ENCODE peak calls at places on chromosomes 5 and 9, in four cellular contexts. One of them, this sample, is unnamed.

GRCh38 chr9:3954228-3954949 is 345.5 kb downstream of the GLIS3 start:
- DNase-seq in K562: no peak
- DNase-seq in HepG2: no peak
- DNase-seq in HCT116: no peak
- DNase-seq in this sample: no peak

GRCh38 chr5:140402258-140403074 is 833 bp downstream of the ANKHD1 start:
- DNase-seq in HCT116: no peak
- DNase-seq in HepG2: peak
- DNase-seq in K562: peak
- DNase-seq in this sample: no peak

GRCh38 chr5:39473156-39473779 is 48.5 kb upstream of the DAB2 start:
- DNase-seq in HCT116: no peak
- DNase-seq in HepG2: no peak
- DNase-seq in K562: no peak
- DNase-seq in this sample: no peak

GRCh38 chr9:84953797-84954695 is 284.5 kb downstream of the NTRK2 start:
- DNase-seq in K562: peak
- DNase-seq in HCT116: peak
- DNase-seq in HepG2: peak
- DNase-seq in this sample: peak

GRCh38 chr9:99264070-99264469 is 42.0 kb downstream of the SEC61B start:
- DNase-seq in HCT116: peak
- DNase-seq in HepG2: no peak
- DNase-seq in K562: peak
- DNase-seq in this sample: no peak

GRCh38 chr9:96040591-96041461 is 165.3 kb downstream of the ERCC6L2 start:
- DNase-seq in K562: no peak
- DNase-seq in HepG2: peak
- DNase-seq in HCT116: no peak
- DNase-seq in this sample: no peak

GRCh38 chr9:95852059-95853032 is 23.1 kb upstream of the ERCC6L2 start:
- DNase-seq in HepG2: no peak
- DNase-seq in K562: peak
- DNase-seq in HCT116: no peak
- DNase-seq in this sample: no peak

GRCh38 chr5:72234265-72234700 is 85.8 kb downstream of the MRPS27 start:
- DNase-seq in HepG2: no peak
- DNase-seq in K562: peak
- DNase-seq in HCT116: no peak
- DNase-seq in this sample: no peak

GRCh38 chr9:92631452-92632211 is 38.3 kb downstream of the IPPK start:
- DNase-seq in K562: no peak
- DNase-seq in HCT116: no peak
- DNase-seq in HepG2: no peak
- DNase-seq in this sample: no peak

GRCh38 chr5:129857124-129857523 is 47.1 kb upstream of the CHSY3 start:
- DNase-seq in HepG2: no peak
- DNase-seq in HCT116: no peak
- DNase-seq in K562: no peak
- DNase-seq in this sample: no peak

GRCh38 chr9:37264539-37264938 is 144.2 kb downstream of the ZCCHC7 start:
- DNase-seq in HCT116: no peak
- DNase-seq in HepG2: no peak
- DNase-seq in K562: no peak
- DNase-seq in this sample: no peak

GRCh38 chr5:151222769-151223446 is 984 bp downstream of the CCDC69 start:
- DNase-seq in HepG2: no peak
- DNase-seq in HCT116: no peak
- DNase-seq in K562: peak
- DNase-seq in this sample: no peak

GRCh38 chr5:6859951-6860638 is 146.9 kb downstream of the TENT4A start:
- DNase-seq in K562: no peak
- DNase-seq in HepG2: no peak
- DNase-seq in HCT116: no peak
- DNase-seq in this sample: no peak

GRCh38 chr5:56757077-56757476 is 58.3 kb upstream of the MAP3K1 start:
- DNase-seq in HCT116: no peak
- DNase-seq in HepG2: no peak
- DNase-seq in K562: no peak
- DNase-seq in this sample: no peak

GRCh38 chr9:129549684-129550083 is 71.2 kb downstream of the C9orf50 start:
- DNase-seq in HepG2: no peak
- DNase-seq in K562: no peak
- DNase-seq in HCT116: no peak
- DNase-seq in this sample: no peak

GRCh38 chr5:159422371-159422770 is 92.1 kb upstream of the IL12B start:
- DNase-seq in K562: no peak
- DNase-seq in HepG2: no peak
- DNase-seq in HCT116: no peak
- DNase-seq in this sample: no peak

GRCh38 chr9:35162605-35163315 is 951 bp downstream of the UNC13B start:
- DNase-seq in K562: no peak
- DNase-seq in HCT116: no peak
- DNase-seq in HepG2: no peak
- DNase-seq in this sample: no peak

GRCh38 chr5:124655943-124656459 is 90.4 kb downstream of the ZNF608 start:
- DNase-seq in K562: peak
- DNase-seq in HCT116: peak
- DNase-seq in HepG2: peak
- DNase-seq in this sample: peak

DNA sequence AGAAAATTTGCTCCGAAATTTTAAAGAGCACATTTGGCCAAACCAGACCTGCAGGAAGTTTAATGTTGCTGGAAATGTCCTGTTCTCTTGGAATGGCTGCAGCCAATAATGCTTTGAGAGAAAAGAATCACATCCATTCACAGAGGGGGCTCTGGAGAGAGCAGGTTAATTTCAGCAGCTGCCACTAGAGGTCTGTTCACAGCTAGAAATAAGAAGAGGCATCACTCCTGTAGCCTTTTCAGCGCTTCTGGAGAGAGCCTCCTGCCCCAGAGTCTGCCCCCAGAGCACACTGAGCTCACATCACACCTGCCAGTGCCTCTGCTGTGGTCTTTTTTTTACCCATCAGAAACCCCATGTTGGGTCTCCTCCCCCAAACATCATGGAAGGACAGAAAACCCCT is 124.8 kb upstream of the RAD23B start:
- DNase-seq in HCT116: peak
- DNase-seq in K562: no peak
- DNase-seq in HepG2: peak
- DNase-seq in this sample: no peak
- TF ChIP-seq CTCF in HCT116: peak
- TF ChIP-seq CTCF in K562: peak
- TF ChIP-seq CTCF in HepG2: peak
- TF ChIP-seq CTCF in this sample: peak

GRCh38 chr9:108889649-108890067 is 27.6 kb downstream of the ACTL7A start:
- DNase-seq in HCT116: peak
- DNase-seq in HepG2: peak
- DNase-seq in K562: peak
- DNase-seq in this sample: no peak
- TF ChIP-seq TCF7L2 in HCT116: no peak
- TF ChIP-seq TCF7L2 in HepG2: peak
- TF ChIP-seq TCF7L2 in K562: no peak
- TF ChIP-seq TCF7L2 in this sample: no peak

DNA sequence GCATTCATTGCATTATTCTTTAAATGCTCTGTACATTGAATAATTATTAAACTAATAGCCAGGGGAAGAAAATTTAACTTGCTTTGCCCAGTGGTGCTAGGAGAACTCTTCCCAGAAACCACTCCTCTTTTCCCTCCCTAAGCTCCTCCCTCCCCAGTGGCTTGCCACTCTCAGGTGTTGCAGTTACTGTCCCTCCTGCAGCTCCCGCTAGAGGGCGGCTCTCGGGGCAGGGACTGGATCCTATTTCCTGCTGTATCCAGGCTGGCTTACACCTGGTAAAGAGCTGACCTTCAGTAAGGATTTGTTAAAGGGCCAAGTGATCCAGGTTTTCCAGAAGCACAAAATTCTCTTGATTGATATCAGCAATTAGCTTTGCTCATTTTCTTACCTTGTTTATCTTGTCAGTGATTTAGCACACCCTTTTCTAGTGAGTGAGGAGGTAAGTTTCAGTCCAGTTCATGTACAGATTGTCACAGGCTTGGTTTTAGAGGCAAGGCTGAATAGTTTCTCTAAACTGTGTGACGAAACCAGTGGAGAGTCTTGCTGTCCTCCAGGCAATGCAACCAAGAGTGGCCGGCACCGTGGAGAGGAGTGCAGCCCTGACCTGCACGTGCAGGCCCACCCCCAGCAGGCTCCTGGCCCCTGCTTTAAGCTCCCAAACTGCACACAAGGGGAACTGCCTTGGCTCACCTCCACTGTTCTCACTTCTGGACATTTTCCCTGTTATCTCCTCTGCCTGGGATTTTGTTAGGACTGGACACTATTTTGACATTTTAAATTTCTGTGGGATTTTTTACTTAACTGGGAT is 423.8 kb downstream of the SPOCK1 start:
- DNase-seq in K562: peak
- DNase-seq in HCT116: peak
- DNase-seq in HepG2: peak
- DNase-seq in this sample: peak
- TF ChIP-seq POLR2AphosphoS5 in K562: no peak
- TF ChIP-seq POLR2AphosphoS5 in HCT116: no peak
- TF ChIP-seq POLR2AphosphoS5 in HepG2: no peak
- TF ChIP-seq POLR2AphosphoS5 in this sample: no peak

DNA sequence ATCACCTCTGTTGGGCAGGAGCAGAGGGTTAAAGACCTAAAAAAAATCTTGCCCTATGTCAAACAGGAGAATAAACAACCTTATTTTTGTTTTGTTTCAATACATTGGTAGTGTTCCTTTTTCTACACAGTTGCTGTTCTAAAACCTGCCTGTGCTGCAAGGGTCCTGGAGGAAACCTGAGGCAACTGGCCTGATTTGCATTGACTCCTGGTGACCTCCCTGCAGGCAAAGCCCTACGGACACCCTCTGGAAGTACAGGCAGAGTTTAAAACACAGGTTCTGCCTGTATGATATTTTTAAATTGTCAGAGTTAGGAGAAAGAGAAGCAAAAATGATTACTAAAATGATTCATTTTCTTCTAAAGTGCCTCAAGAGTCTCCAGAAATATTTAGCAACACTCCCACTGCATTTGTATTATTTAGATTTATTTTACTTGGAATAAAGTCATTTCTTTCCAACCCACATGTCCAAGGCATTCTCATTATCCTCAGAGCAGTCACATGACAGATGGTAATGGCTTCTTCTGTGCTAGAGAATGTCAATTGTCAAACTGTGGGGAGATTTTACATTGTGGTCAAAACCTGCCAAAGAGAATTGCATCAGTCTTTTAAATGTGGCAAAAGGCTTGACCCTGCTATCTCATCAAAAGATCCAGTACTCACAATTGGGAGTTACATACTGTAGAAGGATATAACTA is 559.6 kb downstream of the CETN3 start:
- DNase-seq in K562: no peak
- DNase-seq in HCT116: no peak
- DNase-seq in HepG2: no peak
- DNase-seq in this sample: no peak
- TF ChIP-seq CTCF in K562: no peak
- TF ChIP-seq CTCF in HCT116: no peak
- TF ChIP-seq CTCF in HepG2: no peak
- TF ChIP-seq CTCF in this sample: no peak

GRCh38 chr9:135515541-135515951 is 5.7 kb upstream of the LCN1 start:
- DNase-seq in HCT116: no peak
- DNase-seq in K562: no peak
- DNase-seq in HepG2: no peak
- DNase-seq in this sample: no peak
- TF ChIP-seq TCF7L2 in HCT116: no peak
- TF ChIP-seq TCF7L2 in K562: no peak
- TF ChIP-seq TCF7L2 in HepG2: no peak
- TF ChIP-seq TCF7L2 in this sample: no peak

DNA sequence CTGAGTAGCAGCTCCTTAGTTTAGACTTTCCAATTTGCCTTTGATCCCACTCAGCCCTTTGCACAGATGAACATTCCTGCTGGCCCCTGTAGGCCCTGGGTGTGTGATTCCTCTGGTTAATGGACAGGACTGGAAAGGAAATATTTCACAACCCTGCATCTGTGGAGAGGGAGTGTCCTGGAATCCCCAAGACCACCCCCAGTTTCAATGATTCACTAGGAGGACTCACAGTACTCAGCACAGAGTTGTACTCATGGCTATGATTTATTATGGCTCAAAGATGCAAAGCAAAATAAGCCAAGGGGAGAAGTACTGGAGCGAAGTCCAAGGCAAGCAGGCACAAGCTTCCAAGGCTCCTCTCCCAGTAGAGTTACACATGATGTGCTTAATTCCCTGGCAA is 42.4 kb upstream of the TJP2 start:
- DNase-seq in HCT116: no peak
- DNase-seq in K562: no peak
- DNase-seq in HepG2: peak
- DNase-seq in this sample: no peak
- TF ChIP-seq POLR2AphosphoS5 in HCT116: no peak
- TF ChIP-seq POLR2AphosphoS5 in K562: no peak
- TF ChIP-seq POLR2AphosphoS5 in HepG2: no peak
- TF ChIP-seq POLR2AphosphoS5 in this sample: no peak

DNA sequence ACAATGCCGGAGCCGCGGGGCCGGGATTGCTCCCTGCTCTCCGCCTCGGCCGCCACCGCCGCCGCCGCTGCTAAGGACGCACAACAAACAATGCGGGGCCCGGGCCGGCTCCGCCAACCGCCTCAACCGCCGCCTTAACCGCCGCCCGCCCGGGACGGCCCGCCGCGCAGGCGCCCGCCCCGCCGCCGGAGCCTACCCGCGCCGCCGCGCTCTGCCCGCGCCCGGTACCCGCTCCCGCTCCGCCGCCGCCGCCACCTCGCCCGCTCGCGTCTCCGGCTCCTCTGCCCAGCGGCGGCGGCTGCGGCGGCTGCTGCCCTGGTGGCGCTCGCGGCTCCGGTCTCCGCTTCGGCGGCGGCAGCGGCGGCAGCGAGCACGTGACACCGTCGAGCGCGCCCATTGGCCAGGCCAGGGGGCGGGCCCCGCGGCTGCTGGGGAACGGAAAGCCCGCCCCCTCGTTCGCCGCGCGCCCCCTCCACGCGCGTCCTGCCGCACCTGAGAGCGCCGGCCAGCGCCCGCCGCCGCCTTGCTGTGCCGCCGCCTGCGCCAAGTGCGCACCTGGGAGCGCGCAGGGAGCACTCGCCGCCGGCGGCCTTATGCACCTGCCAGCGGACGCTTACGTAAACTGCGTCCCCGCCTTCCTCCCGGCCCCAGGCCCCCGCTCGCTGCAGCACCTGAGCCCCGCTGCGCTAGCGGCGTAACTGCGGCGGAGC is at the start of gene STRBP:
- DNase-seq in K562: peak
- DNase-seq in HCT116: peak
- DNase-seq in HepG2: peak
- DNase-seq in this sample: peak
- TF ChIP-seq CTCF in K562: no peak
- TF ChIP-seq CTCF in HCT116: no peak
- TF ChIP-seq CTCF in HepG2: peak
- TF ChIP-seq CTCF in this sample: peak

GRCh38 chr5:135030123-135030517 is 3.9 kb downstream of the PITX1 start:
- DNase-seq in HepG2: no peak
- DNase-seq in HCT116: no peak
- DNase-seq in K562: no peak
- DNase-seq in this sample: no peak
- TF ChIP-seq TCF7L2 in HepG2: no peak
- TF ChIP-seq TCF7L2 in HCT116: no peak
- TF ChIP-seq TCF7L2 in K562: no peak
- TF ChIP-seq TCF7L2 in this sample: no peak

This sample was measured in Panc1.